ENCODE peak calls at places on chromosome 10, in nine cellular contexts. One of them, this sample, is unnamed.
A peak's percentile ranks its signal among the peaks of the same experiment; 100 is the strongest.

GRCh38 chr10:102752934-102753664 is 9.4 kb downstream of the WBP1L start:
- DNase-seq in GOT3: no peak
- DNase-seq in NAMALWA: peak; percentile 69
- DNase-seq in brain microvascular endothelial cell: peak; percentile 71
- DNase-seq in coronary artery: no peak
- DNase-seq in BE2C: peak; percentile 33
- DNase-seq in amniotic stem cell: peak; percentile 58
- DNase-seq in heart right ventricle: peak; percentile 30
- DNase-seq in stimulated activated CD4-positive, alpha-beta T cell treated with anti-CD3 and anti-CD28 coated beads, TNF-alpha, amount 100 ng/mL, for 48 hours: no peak
- DNase-seq in this sample: peak; percentile 16

GRCh38 chr10:15748137-15748536 is 28.4 kb upstream of the ITGA8 start:
- DNase-seq in GOT3: no peak
- DNase-seq in NAMALWA: no peak
- DNase-seq in brain microvascular endothelial cell: peak; percentile 11
- DNase-seq in coronary artery: no peak
- DNase-seq in BE2C: no peak
- DNase-seq in amniotic stem cell: no peak
- DNase-seq in heart right ventricle: no peak
- DNase-seq in stimulated activated CD4-positive, alpha-beta T cell treated with anti-CD3 and anti-CD28 coated beads, TNF-alpha, amount 100 ng/mL, for 48 hours: no peak
- DNase-seq in this sample: no peak

GRCh38 chr10:6215683-6216484 is 13.2 kb downstream of the PFKFB3 start:
- DNase-seq in GOT3: no peak
- DNase-seq in NAMALWA: no peak
- DNase-seq in brain microvascular endothelial cell: no peak
- DNase-seq in coronary artery: no peak
- DNase-seq in BE2C: no peak
- DNase-seq in amniotic stem cell: no peak
- DNase-seq in heart right ventricle: no peak
- DNase-seq in stimulated activated CD4-positive, alpha-beta T cell treated with anti-CD3 and anti-CD28 coated beads, TNF-alpha, amount 100 ng/mL, for 48 hours: no peak
- DNase-seq in this sample: no peak

GRCh38 chr10:85925201-85925750 is 441.3 kb downstream of the GRID1 start:
- DNase-seq in GOT3: no peak
- DNase-seq in NAMALWA: no peak
- DNase-seq in brain microvascular endothelial cell: no peak
- DNase-seq in coronary artery: no peak
- DNase-seq in BE2C: no peak
- DNase-seq in amniotic stem cell: no peak
- DNase-seq in heart right ventricle: no peak
- DNase-seq in stimulated activated CD4-positive, alpha-beta T cell treated with anti-CD3 and anti-CD28 coated beads, TNF-alpha, amount 100 ng/mL, for 48 hours: no peak
- DNase-seq in this sample: no peak

GRCh38 chr10:18523025-18523424 is 128.4 kb downstream of the NSUN6 start:
- DNase-seq in GOT3: no peak
- DNase-seq in NAMALWA: no peak
- DNase-seq in brain microvascular endothelial cell: no peak
- DNase-seq in coronary artery: no peak
- DNase-seq in BE2C: no peak
- DNase-seq in amniotic stem cell: no peak
- DNase-seq in heart right ventricle: no peak
- DNase-seq in stimulated activated CD4-positive, alpha-beta T cell treated with anti-CD3 and anti-CD28 coated beads, TNF-alpha, amount 100 ng/mL, for 48 hours: no peak
- DNase-seq in this sample: no peak

GRCh38 chr10:91590904-91591791 is 41.7 kb downstream of the PPP1R3C start:
- DNase-seq in GOT3: no peak
- DNase-seq in NAMALWA: no peak
- DNase-seq in brain microvascular endothelial cell: peak; percentile 14
- DNase-seq in coronary artery: no peak
- DNase-seq in BE2C: peak; percentile 42
- DNase-seq in amniotic stem cell: no peak
- DNase-seq in heart right ventricle: peak; percentile 75
- DNase-seq in stimulated activated CD4-positive, alpha-beta T cell treated with anti-CD3 and anti-CD28 coated beads, TNF-alpha, amount 100 ng/mL, for 48 hours: no peak
- DNase-seq in this sample: no peak

GRCh38 chr10:89563861-89564478 is 28.6 kb upstream of the SLC16A12 start:
- DNase-seq in GOT3: no peak
- DNase-seq in NAMALWA: peak; percentile 64
- DNase-seq in brain microvascular endothelial cell: peak; percentile 43
- DNase-seq in coronary artery: no peak
- DNase-seq in BE2C: peak; percentile 15
- DNase-seq in amniotic stem cell: peak; percentile 23
- DNase-seq in heart right ventricle: peak; percentile 17
- DNase-seq in stimulated activated CD4-positive, alpha-beta T cell treated with anti-CD3 and anti-CD28 coated beads, TNF-alpha, amount 100 ng/mL, for 48 hours: peak; percentile 10
- DNase-seq in this sample: no peak

GRCh38 chr10:107206856-107207255 is 42.4 kb upstream of the SORCS1 start:
- DNase-seq in GOT3: no peak
- DNase-seq in NAMALWA: no peak
- DNase-seq in brain microvascular endothelial cell: no peak
- DNase-seq in coronary artery: no peak
- DNase-seq in BE2C: no peak
- DNase-seq in amniotic stem cell: no peak
- DNase-seq in heart right ventricle: no peak
- DNase-seq in stimulated activated CD4-positive, alpha-beta T cell treated with anti-CD3 and anti-CD28 coated beads, TNF-alpha, amount 100 ng/mL, for 48 hours: no peak
- DNase-seq in this sample: no peak

GRCh38 chr10:74171625-74172024 is 20.6 kb downstream of the ADK start:
- DNase-seq in GOT3: no peak
- DNase-seq in NAMALWA: no peak
- DNase-seq in brain microvascular endothelial cell: peak; percentile 26
- DNase-seq in coronary artery: no peak
- DNase-seq in BE2C: no peak
- DNase-seq in amniotic stem cell: no peak
- DNase-seq in heart right ventricle: no peak
- DNase-seq in stimulated activated CD4-positive, alpha-beta T cell treated with anti-CD3 and anti-CD28 coated beads, TNF-alpha, amount 100 ng/mL, for 48 hours: no peak
- DNase-seq in this sample: no peak

GRCh38 chr10:129840196-129840590 is 123.9 kb downstream of the EBF3 start:
- DNase-seq in GOT3: no peak
- DNase-seq in NAMALWA: no peak
- DNase-seq in brain microvascular endothelial cell: no peak
- DNase-seq in coronary artery: no peak
- DNase-seq in BE2C: no peak
- DNase-seq in amniotic stem cell: no peak
- DNase-seq in heart right ventricle: no peak
- DNase-seq in stimulated activated CD4-positive, alpha-beta T cell treated with anti-CD3 and anti-CD28 coated beads, TNF-alpha, amount 100 ng/mL, for 48 hours: no peak
- DNase-seq in this sample: no peak

GRCh38 chr10:72081772-72082590 is 6.4 kb downstream of the SPOCK2 start:
- DNase-seq in GOT3: no peak
- DNase-seq in NAMALWA: no peak
- DNase-seq in brain microvascular endothelial cell: no peak
- DNase-seq in coronary artery: no peak
- DNase-seq in BE2C: no peak
- DNase-seq in amniotic stem cell: no peak
- DNase-seq in heart right ventricle: no peak
- DNase-seq in stimulated activated CD4-positive, alpha-beta T cell treated with anti-CD3 and anti-CD28 coated beads, TNF-alpha, amount 100 ng/mL, for 48 hours: no peak
- DNase-seq in this sample: peak; percentile 6

GRCh38 chr10:25875555-25876165 is 58.4 kb upstream of the MYO3A start:
- DNase-seq in GOT3: peak; percentile 8
- DNase-seq in NAMALWA: peak; percentile 87
- DNase-seq in brain microvascular endothelial cell: peak; percentile 66
- DNase-seq in coronary artery: no peak
- DNase-seq in BE2C: peak; percentile 70
- DNase-seq in amniotic stem cell: no peak
- DNase-seq in heart right ventricle: peak; percentile 61
- DNase-seq in stimulated activated CD4-positive, alpha-beta T cell treated with anti-CD3 and anti-CD28 coated beads, TNF-alpha, amount 100 ng/mL, for 48 hours: peak; percentile 55
- DNase-seq in this sample: peak; percentile 38

GRCh38 chr10:83012866-83013265 is 1126.4 kb upstream of the GHITM start:
- DNase-seq in GOT3: no peak
- DNase-seq in NAMALWA: no peak
- DNase-seq in brain microvascular endothelial cell: peak; percentile 39
- DNase-seq in coronary artery: no peak
- DNase-seq in BE2C: peak; percentile 24
- DNase-seq in amniotic stem cell: peak; percentile 38
- DNase-seq in heart right ventricle: no peak
- DNase-seq in stimulated activated CD4-positive, alpha-beta T cell treated with anti-CD3 and anti-CD28 coated beads, TNF-alpha, amount 100 ng/mL, for 48 hours: no peak
- DNase-seq in this sample: no peak

GRCh38 chr10:60446855-60447254 is 57.2 kb upstream of the ANK3 start:
- DNase-seq in GOT3: no peak
- DNase-seq in NAMALWA: no peak
- DNase-seq in brain microvascular endothelial cell: no peak
- DNase-seq in coronary artery: no peak
- DNase-seq in BE2C: no peak
- DNase-seq in amniotic stem cell: no peak
- DNase-seq in heart right ventricle: no peak
- DNase-seq in stimulated activated CD4-positive, alpha-beta T cell treated with anti-CD3 and anti-CD28 coated beads, TNF-alpha, amount 100 ng/mL, for 48 hours: no peak
- DNase-seq in this sample: no peak

GRCh38 chr10:72275351-72276012 is 1.8 kb downstream of the DDIT4 start:
- DNase-seq in GOT3: no peak
- DNase-seq in NAMALWA: peak; percentile 29
- DNase-seq in brain microvascular endothelial cell: no peak
- DNase-seq in coronary artery: no peak
- DNase-seq in BE2C: no peak
- DNase-seq in amniotic stem cell: no peak
- DNase-seq in heart right ventricle: no peak
- DNase-seq in stimulated activated CD4-positive, alpha-beta T cell treated with anti-CD3 and anti-CD28 coated beads, TNF-alpha, amount 100 ng/mL, for 48 hours: no peak
- DNase-seq in this sample: no peak

GRCh38 chr10:80729896-80730295 is 192.2 kb downstream of the SH2D4B start:
- DNase-seq in GOT3: no peak
- DNase-seq in NAMALWA: no peak
- DNase-seq in brain microvascular endothelial cell: no peak
- DNase-seq in coronary artery: no peak
- DNase-seq in BE2C: no peak
- DNase-seq in amniotic stem cell: no peak
- DNase-seq in heart right ventricle: no peak
- DNase-seq in stimulated activated CD4-positive, alpha-beta T cell treated with anti-CD3 and anti-CD28 coated beads, TNF-alpha, amount 100 ng/mL, for 48 hours: no peak
- DNase-seq in this sample: no peak

GRCh38 chr10:102394801-102395676 is 466 bp upstream of the NFKB2 start:
- DNase-seq in GOT3: peak; percentile 61
- DNase-seq in NAMALWA: peak; percentile 91
- DNase-seq in brain microvascular endothelial cell: peak; percentile 79
- DNase-seq in coronary artery: peak; percentile 93
- DNase-seq in BE2C: peak; percentile 85
- DNase-seq in amniotic stem cell: peak; percentile 79
- DNase-seq in heart right ventricle: peak; percentile 90
- DNase-seq in stimulated activated CD4-positive, alpha-beta T cell treated with anti-CD3 and anti-CD28 coated beads, TNF-alpha, amount 100 ng/mL, for 48 hours: peak; percentile 88
- DNase-seq in this sample: peak; percentile 92

This sample was measured in CD4-positive, alpha-beta memory T cell.